ENCODE peak calls at places on chromosome 16, in eight cellular contexts. One of them, this sample, is unnamed.

GRCh38 chr16:4323845-4324478 is 8.1 kb downstream of the GLIS2 start:
- DNase-seq in occipital lobe: no peak
- DNase-seq in NCI-H2107: no peak
- DNase-seq in HEK293T: peak
- DNase-seq in iris pigment epithelial cell: peak
- DNase-seq in Calu3: peak
- DNase-seq in activated CD4-positive, alpha-beta T cell treated with anti-CD3 and anti-CD28 coated beads, Interleukin-2, amount 10 ng/mL, durations not matched to agents 7 days and 5 days: no peak
- DNase-seq in neuronal stem cell: no peak
- DNase-seq in this sample: no peak

GRCh38 chr16:78258651-78259050 is 159.2 kb downstream of the WWOX start:
- DNase-seq in neuronal stem cell: no peak
- DNase-seq in NCI-H2107: no peak
- DNase-seq in Calu3: no peak
- DNase-seq in occipital lobe: no peak
- DNase-seq in HEK293T: peak
- DNase-seq in activated CD4-positive, alpha-beta T cell treated with anti-CD3 and anti-CD28 coated beads, Interleukin-2, amount 10 ng/mL, durations not matched to agents 7 days and 5 days: no peak
- DNase-seq in iris pigment epithelial cell: no peak
- DNase-seq in this sample: no peak

GRCh38 chr16:46852130-46852529 is 21.1 kb upstream of the C16orf87 start:
- DNase-seq in occipital lobe: no peak
- DNase-seq in activated CD4-positive, alpha-beta T cell treated with anti-CD3 and anti-CD28 coated beads, Interleukin-2, amount 10 ng/mL, durations not matched to agents 7 days and 5 days: no peak
- DNase-seq in NCI-H2107: no peak
- DNase-seq in neuronal stem cell: no peak
- DNase-seq in iris pigment epithelial cell: no peak
- DNase-seq in HEK293T: no peak
- DNase-seq in Calu3: no peak
- DNase-seq in this sample: no peak

GRCh38 chr16:88977028-88977844 is at the start of gene CBFA2T3:
- DNase-seq in activated CD4-positive, alpha-beta T cell treated with anti-CD3 and anti-CD28 coated beads, Interleukin-2, amount 10 ng/mL, durations not matched to agents 7 days and 5 days: no peak
- DNase-seq in NCI-H2107: no peak
- DNase-seq in occipital lobe: no peak
- DNase-seq in HEK293T: no peak
- DNase-seq in Calu3: peak
- DNase-seq in neuronal stem cell: no peak
- DNase-seq in iris pigment epithelial cell: no peak
- DNase-seq in this sample: no peak

GRCh38 chr16:26762596-26762995 is 304.1 kb upstream of the C16orf82 start:
- DNase-seq in occipital lobe: no peak
- DNase-seq in NCI-H2107: no peak
- DNase-seq in iris pigment epithelial cell: no peak
- DNase-seq in neuronal stem cell: no peak
- DNase-seq in activated CD4-positive, alpha-beta T cell treated with anti-CD3 and anti-CD28 coated beads, Interleukin-2, amount 10 ng/mL, durations not matched to agents 7 days and 5 days: no peak
- DNase-seq in Calu3: no peak
- DNase-seq in HEK293T: no peak
- DNase-seq in this sample: no peak

GRCh38 chr16:1865902-1866690 is 5.9 kb downstream of the MEIOB start:
- DNase-seq in Calu3: no peak
- DNase-seq in NCI-H2107: no peak
- DNase-seq in iris pigment epithelial cell: no peak
- DNase-seq in HEK293T: no peak
- DNase-seq in neuronal stem cell: no peak
- DNase-seq in activated CD4-positive, alpha-beta T cell treated with anti-CD3 and anti-CD28 coated beads, Interleukin-2, amount 10 ng/mL, durations not matched to agents 7 days and 5 days: no peak
- DNase-seq in occipital lobe: no peak
- DNase-seq in this sample: no peak

GRCh38 chr16:11674818-11675560 is 6.7 kb downstream of the SNN start:
- DNase-seq in neuronal stem cell: no peak
- DNase-seq in activated CD4-positive, alpha-beta T cell treated with anti-CD3 and anti-CD28 coated beads, Interleukin-2, amount 10 ng/mL, durations not matched to agents 7 days and 5 days: no peak
- DNase-seq in HEK293T: no peak
- DNase-seq in Calu3: peak
- DNase-seq in iris pigment epithelial cell: no peak
- DNase-seq in occipital lobe: no peak
- DNase-seq in NCI-H2107: peak
- DNase-seq in this sample: no peak

GRCh38 chr16:24102120-24102740 is 153.9 kb upstream of the CACNG3 start:
- DNase-seq in NCI-H2107: no peak
- DNase-seq in Calu3: no peak
- DNase-seq in activated CD4-positive, alpha-beta T cell treated with anti-CD3 and anti-CD28 coated beads, Interleukin-2, amount 10 ng/mL, durations not matched to agents 7 days and 5 days: no peak
- DNase-seq in neuronal stem cell: no peak
- DNase-seq in iris pigment epithelial cell: no peak
- DNase-seq in occipital lobe: no peak
- DNase-seq in HEK293T: peak
- DNase-seq in this sample: no peak

GRCh38 chr16:28549301-28549899 is 4.3 kb upstream of the SGF29 start:
- DNase-seq in HEK293T: no peak
- DNase-seq in NCI-H2107: no peak
- DNase-seq in Calu3: peak
- DNase-seq in occipital lobe: no peak
- DNase-seq in neuronal stem cell: no peak
- DNase-seq in iris pigment epithelial cell: peak
- DNase-seq in activated CD4-positive, alpha-beta T cell treated with anti-CD3 and anti-CD28 coated beads, Interleukin-2, amount 10 ng/mL, durations not matched to agents 7 days and 5 days: peak
- DNase-seq in this sample: no peak

GRCh38 chr16:89860747-89861304 is 12.6 kb upstream of the TCF25 start:
- DNase-seq in activated CD4-positive, alpha-beta T cell treated with anti-CD3 and anti-CD28 coated beads, Interleukin-2, amount 10 ng/mL, durations not matched to agents 7 days and 5 days: peak
- DNase-seq in NCI-H2107: no peak
- DNase-seq in iris pigment epithelial cell: peak
- DNase-seq in occipital lobe: no peak
- DNase-seq in HEK293T: peak
- DNase-seq in Calu3: peak
- DNase-seq in neuronal stem cell: peak
- DNase-seq in this sample: peak

GRCh38 chr16:12468552-12468951 is 335.1 kb downstream of the CPPED1 start:
- DNase-seq in occipital lobe: no peak
- DNase-seq in neuronal stem cell: no peak
- DNase-seq in Calu3: no peak
- DNase-seq in iris pigment epithelial cell: no peak
- DNase-seq in activated CD4-positive, alpha-beta T cell treated with anti-CD3 and anti-CD28 coated beads, Interleukin-2, amount 10 ng/mL, durations not matched to agents 7 days and 5 days: no peak
- DNase-seq in NCI-H2107: no peak
- DNase-seq in HEK293T: no peak
- DNase-seq in this sample: peak

GRCh38 chr16:87201052-87201451 is 116.1 kb downstream of the C16orf95 start:
- DNase-seq in activated CD4-positive, alpha-beta T cell treated with anti-CD3 and anti-CD28 coated beads, Interleukin-2, amount 10 ng/mL, durations not matched to agents 7 days and 5 days: no peak
- DNase-seq in HEK293T: no peak
- DNase-seq in occipital lobe: peak
- DNase-seq in iris pigment epithelial cell: peak
- DNase-seq in Calu3: peak
- DNase-seq in neuronal stem cell: no peak
- DNase-seq in NCI-H2107: no peak
- DNase-seq in this sample: no peak

GRCh38 chr16:10787304-10787703 is 31.3 kb downstream of the TVP23A start:
- DNase-seq in activated CD4-positive, alpha-beta T cell treated with anti-CD3 and anti-CD28 coated beads, Interleukin-2, amount 10 ng/mL, durations not matched to agents 7 days and 5 days: no peak
- DNase-seq in HEK293T: no peak
- DNase-seq in iris pigment epithelial cell: no peak
- DNase-seq in Calu3: no peak
- DNase-seq in NCI-H2107: no peak
- DNase-seq in neuronal stem cell: peak
- DNase-seq in occipital lobe: no peak
- DNase-seq in this sample: no peak

GRCh38 chr16:66020642-66021041 is 345.8 kb upstream of the CDH5 start:
- DNase-seq in NCI-H2107: no peak
- DNase-seq in Calu3: no peak
- DNase-seq in neuronal stem cell: no peak
- DNase-seq in iris pigment epithelial cell: peak
- DNase-seq in activated CD4-positive, alpha-beta T cell treated with anti-CD3 and anti-CD28 coated beads, Interleukin-2, amount 10 ng/mL, durations not matched to agents 7 days and 5 days: no peak
- DNase-seq in occipital lobe: no peak
- DNase-seq in HEK293T: no peak
- DNase-seq in this sample: no peak

GRCh38 chr16:16052916-16053315 is 103.5 kb downstream of the ABCC1 start:
- DNase-seq in Calu3: no peak
- DNase-seq in NCI-H2107: no peak
- DNase-seq in neuronal stem cell: no peak
- DNase-seq in activated CD4-positive, alpha-beta T cell treated with anti-CD3 and anti-CD28 coated beads, Interleukin-2, amount 10 ng/mL, durations not matched to agents 7 days and 5 days: no peak
- DNase-seq in iris pigment epithelial cell: peak
- DNase-seq in HEK293T: no peak
- DNase-seq in occipital lobe: no peak
- DNase-seq in this sample: no peak

GRCh38 chr16:69859105-69859969 is 91.8 kb upstream of the CLEC18A start:
- DNase-seq in neuronal stem cell: peak
- DNase-seq in iris pigment epithelial cell: peak
- DNase-seq in Calu3: peak
- DNase-seq in NCI-H2107: no peak
- DNase-seq in activated CD4-positive, alpha-beta T cell treated with anti-CD3 and anti-CD28 coated beads, Interleukin-2, amount 10 ng/mL, durations not matched to agents 7 days and 5 days: peak
- DNase-seq in occipital lobe: no peak
- DNase-seq in HEK293T: peak
- DNase-seq in this sample: peak

GRCh38 chr16:1470543-1471251 is 4.1 kb downstream of the CLCN7 start:
- DNase-seq in occipital lobe: no peak
- DNase-seq in Calu3: no peak
- DNase-seq in iris pigment epithelial cell: peak
- DNase-seq in NCI-H2107: no peak
- DNase-seq in activated CD4-positive, alpha-beta T cell treated with anti-CD3 and anti-CD28 coated beads, Interleukin-2, amount 10 ng/mL, durations not matched to agents 7 days and 5 days: no peak
- DNase-seq in neuronal stem cell: no peak
- DNase-seq in HEK293T: no peak
- DNase-seq in this sample: no peak

GRCh38 chr16:7246578-7246977 is 86.1 kb upstream of the RBFOX1 start:
- DNase-seq in neuronal stem cell: peak
- DNase-seq in HEK293T: no peak
- DNase-seq in occipital lobe: no peak
- DNase-seq in Calu3: no peak
- DNase-seq in NCI-H2107: no peak
- DNase-seq in iris pigment epithelial cell: no peak
- DNase-seq in activated CD4-positive, alpha-beta T cell treated with anti-CD3 and anti-CD28 coated beads, Interleukin-2, amount 10 ng/mL, durations not matched to agents 7 days and 5 days: no peak
- DNase-seq in this sample: peak

GRCh38 chr16:72939247-72939646 is 108.7 kb downstream of the ZFHX3 start:
- DNase-seq in Calu3: no peak
- DNase-seq in neuronal stem cell: no peak
- DNase-seq in iris pigment epithelial cell: peak
- DNase-seq in NCI-H2107: no peak
- DNase-seq in occipital lobe: no peak
- DNase-seq in activated CD4-positive, alpha-beta T cell treated with anti-CD3 and anti-CD28 coated beads, Interleukin-2, amount 10 ng/mL, durations not matched to agents 7 days and 5 days: no peak
- DNase-seq in HEK293T: no peak
- DNase-seq in this sample: no peak

GRCh38 chr16:85137323-85138072 is 25.2 kb upstream of the CIBAR2 start:
- DNase-seq in occipital lobe: peak
- DNase-seq in iris pigment epithelial cell: peak
- DNase-seq in Calu3: peak
- DNase-seq in activated CD4-positive, alpha-beta T cell treated with anti-CD3 and anti-CD28 coated beads, Interleukin-2, amount 10 ng/mL, durations not matched to agents 7 days and 5 days: no peak
- DNase-seq in neuronal stem cell: no peak
- DNase-seq in HEK293T: no peak
- DNase-seq in NCI-H2107: no peak
- DNase-seq in this sample: no peak

GRCh38 chr16:1770328-1771071 is 843 bp downstream of the NME3 start:
- DNase-seq in Calu3: peak
- DNase-seq in occipital lobe: peak
- DNase-seq in neuronal stem cell: peak
- DNase-seq in NCI-H2107: peak
- DNase-seq in activated CD4-positive, alpha-beta T cell treated with anti-CD3 and anti-CD28 coated beads, Interleukin-2, amount 10 ng/mL, durations not matched to agents 7 days and 5 days: peak
- DNase-seq in iris pigment epithelial cell: peak
- DNase-seq in HEK293T: peak
- DNase-seq in this sample: no peak

GRCh38 chr16:77603656-77604055 is 118.7 kb upstream of the NUDT7 start:
- DNase-seq in HEK293T: no peak
- DNase-seq in iris pigment epithelial cell: no peak
- DNase-seq in neuronal stem cell: no peak
- DNase-seq in NCI-H2107: no peak
- DNase-seq in occipital lobe: no peak
- DNase-seq in Calu3: no peak
- DNase-seq in activated CD4-positive, alpha-beta T cell treated with anti-CD3 and anti-CD28 coated beads, Interleukin-2, amount 10 ng/mL, durations not matched to agents 7 days and 5 days: no peak
- DNase-seq in this sample: peak